ENCODE peak calls at places on chromosome 17, in four cellular contexts. V is DND-41, A is cardiac muscle cell, Q is thoracic aorta. E is an unnamed sample.

GRCh38 chr17:27824745-27825144 is 24.4 kb upstream of the NOS2 start:
- DNase-seq in V (no peak), Q (no peak), A (no peak), E (no peak)

GRCh38 chr17:17820457-17821158 is 16.2 kb downstream of the SREBF1 start:
- DNase-seq in V (no peak), A (no peak), Q (no peak), E (no peak)

GRCh38 chr17:77793146-77793887 is 165.2 kb upstream of the TNRC6C start:
- DNase-seq in V (no peak), A (no peak), Q (no peak), E (no peak)

GRCh38 chr17:79831367-79832210 is 7.7 kb downstream of the CBX4 start:
- DNase-seq in A (peak), Q (no peak), V (no peak), E (peak)

GRCh38 chr17:13786000-13786598 is 184.4 kb upstream of the HS3ST3A1 start:
- DNase-seq in Q (no peak), V (no peak), A (no peak), E (no peak)

GRCh38 chr17:36939059-36939943 is 2.0 kb downstream of the LHX1 start:
- DNase-seq in Q (no peak), V (no peak), A (no peak), E (no peak)

GRCh38 chr17:28643979-28644781 is 778 bp downstream of the BLTP2 start:
- DNase-seq in Q (no peak), V (peak), A (peak), E (no peak)

GRCh38 chr17:8192070-8192815 is 2.3 kb upstream of the BORCS6 start:
- DNase-seq in A (peak), V (peak), Q (peak), E (peak)

GRCh38 chr17:78944026-78944425 is 18.8 kb upstream of the TIMP2 start:
- DNase-seq in A (no peak), Q (no peak), V (no peak), E (no peak)

GRCh38 chr17:60128171-60128859 is 21.5 kb upstream of the CA4 start:
- DNase-seq in V (no peak), A (no peak), Q (no peak), E (no peak)

GRCh38 chr17:42543190-42544079 is 7.4 kb downstream of the NAGLU start:
- DNase-seq in A (no peak), V (no peak), Q (no peak), E (no peak)

GRCh38 chr17:330993-331701 is 21.5 kb downstream of the RPH3AL start:
- DNase-seq in A (no peak), Q (no peak), V (peak), E (peak)

GRCh38 chr17:81073967-81074366 is 39.0 kb downstream of the BAIAP2 start:
- DNase-seq in Q (no peak), A (no peak), V (no peak), E (no peak)

GRCh38 chr17:30351730-30352129 is 17.9 kb upstream of the TMIGD1 start:
- DNase-seq in Q (no peak), V (no peak), A (no peak), E (no peak)

GRCh38 chr17:70104688-70105087 is 29.7 kb downstream of the KCNJ16 start:
- DNase-seq in Q (no peak), V (no peak), A (no peak), E (no peak)

GRCh38 chr17:67478266-67479118 is 101.4 kb downstream of the PITPNC1 start:
- DNase-seq in Q (no peak), A (no peak), V (no peak), E (no peak)

GRCh38 chr17:40068584-40068916 is 5.8 kb downstream of the THRA start:
- DNase-seq in A (no peak), V (no peak), Q (no peak), E (no peak)

GRCh38 chr17:40070644-40070894 is 7.8 kb downstream of the THRA start:
- DNase-seq in A (no peak), Q (no peak), V (no peak), E (no peak)

GRCh38 chr17:40070895-40071719 is 8.3 kb downstream of the THRA start:
- DNase-seq in A (no peak), V (no peak), Q (no peak), E (peak)

GRCh38 chr17:40068917-40069750 is 6.4 kb downstream of the THRA start:
- DNase-seq in V (peak), Q (peak), A (peak), E (peak)

GRCh38 chr17:40069751-40070643 is 7.2 kb downstream of the THRA start:
- DNase-seq in V (peak), Q (no peak), A (no peak), E (no peak)
- TF ChIP-seq CTCF in V (peak), Q (no peak), A (peak), E (no peak)

GRCh38 chr17:9239260-9239820 is 218.0 kb downstream of the NTN1 start:
- DNase-seq in Q (no peak), A (no peak), V (no peak), E (no peak)
- H3K4me3 ChIP-seq in Q (peak), A (peak), V (no peak), E (peak)

GRCh38 chr17:65561394-65562205 is at the start of gene AXIN2:
- DNase-seq in Q (peak), V (peak), A (peak), E (peak)
- TF ChIP-seq CTCF in Q (peak), V (peak), A (peak), E (peak)

GRCh38 chr17:57984226-57984890 is 3.7 kb downstream of the VEZF1 start:
- DNase-seq in Q (no peak), A (no peak), V (no peak), E (no peak)

GRCh38 chr17:57986841-57987581 is 1.0 kb downstream of the VEZF1 start:
- DNase-seq in A (peak), V (peak), Q (no peak), E (peak)

GRCh38 chr17:57983446-57983845 is 4.6 kb downstream of the VEZF1 start:
- DNase-seq in V (no peak), A (no peak), Q (no peak), E (no peak)

GRCh38 chr17:57985675-57985974 is 2.4 kb downstream of the VEZF1 start:
- DNase-seq in Q (no peak), A (no peak), V (no peak), E (no peak)

DNA sequence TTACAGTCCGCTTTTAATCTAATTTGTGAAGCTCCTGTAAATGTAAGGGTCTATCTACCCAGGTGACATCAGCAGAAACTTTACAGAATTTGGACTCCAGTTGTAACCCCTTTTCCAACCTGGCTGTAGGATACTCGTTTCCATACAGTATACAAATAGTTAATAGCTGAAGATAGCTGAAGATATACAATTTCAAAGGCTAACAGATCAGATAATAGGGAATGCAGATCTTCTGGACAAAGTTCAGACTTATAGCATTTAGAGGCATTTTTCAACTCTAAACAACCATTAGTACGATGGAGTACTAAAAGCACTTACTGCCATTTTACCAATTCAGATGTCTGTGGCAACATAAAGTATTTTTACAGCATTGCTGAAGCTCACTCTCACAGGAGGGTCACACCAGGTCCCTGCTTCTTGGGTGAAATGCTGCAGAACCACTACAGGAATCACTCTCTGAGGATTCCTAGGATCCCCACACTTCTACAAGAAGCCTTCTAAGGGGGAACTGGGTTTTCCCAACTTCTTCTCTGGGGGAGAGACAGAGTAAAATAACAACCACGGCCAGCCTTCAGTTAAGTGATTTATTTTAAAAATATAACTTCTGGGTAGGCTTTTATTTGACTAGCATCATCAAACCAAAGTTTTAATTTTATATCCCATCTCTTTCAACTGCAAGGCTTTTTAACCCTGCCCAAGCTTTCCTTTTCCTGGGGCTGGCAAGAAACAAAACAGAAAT is 2.9 kb downstream of the VEZF1 start:
- DNase-seq in V (no peak), A (no peak), Q (no peak), E (no peak)
- H3K4me3 ChIP-seq in V (peak), A (no peak), Q (peak), E (peak)

GRCh38 chr17:1629647-1630310 is 1.1 kb upstream of the SLC43A2 start:
- DNase-seq in A (peak), Q (no peak), V (peak), E (peak)
- TF ChIP-seq CTCF in A (peak), Q (peak), V (peak), E (peak)

GRCh38 chr17:63631062-63631461 is 8.8 kb downstream of the MAP3K3 start:
- DNase-seq in Q (no peak), V (no peak), A (no peak), E (no peak)

GRCh38 chr17:63622571-63623390 is 564 bp downstream of the MAP3K3 start:
- DNase-seq in V (peak), A (peak), Q (peak), E (peak)

GRCh38 chr17:63629627-63630026 is 7.4 kb downstream of the MAP3K3 start:
- DNase-seq in Q (no peak), V (no peak), A (no peak), E (no peak)

GRCh38 chr17:63623786-63624185 is 1.6 kb downstream of the MAP3K3 start:
- DNase-seq in A (no peak), V (no peak), Q (no peak), E (no peak)

DNA sequence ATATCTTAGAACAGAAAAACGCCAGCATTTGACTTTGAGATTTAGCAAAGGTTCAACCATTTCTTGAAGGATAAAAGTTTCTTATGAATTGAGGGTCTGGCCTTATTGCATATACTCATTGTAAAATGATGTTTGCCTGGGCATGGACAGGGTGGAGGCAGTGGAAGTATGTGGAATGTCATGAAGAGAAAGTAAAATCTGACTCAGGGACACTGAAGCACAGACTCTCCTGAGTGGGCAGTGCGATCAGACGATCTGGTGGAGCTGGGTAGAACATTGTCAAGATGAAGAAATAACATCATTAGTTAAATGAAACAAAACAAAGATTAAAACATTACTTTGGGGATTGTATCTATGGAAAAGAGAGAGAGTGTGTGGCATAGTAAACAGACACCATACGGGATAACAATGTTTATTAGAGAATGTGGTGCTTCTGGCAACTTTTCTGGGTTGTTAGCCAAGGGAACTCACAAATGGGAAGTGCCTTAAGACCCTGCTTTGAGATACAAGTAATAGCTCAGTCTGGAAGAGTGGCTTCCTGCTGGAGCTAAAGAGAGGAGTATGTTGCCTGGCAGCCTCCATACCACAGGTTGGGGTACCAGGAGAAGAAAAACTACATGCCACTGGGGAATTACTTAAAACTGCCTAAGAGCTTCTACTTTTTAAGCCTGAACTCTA is 4.5 kb downstream of the MAP3K3 start:
- DNase-seq in A (no peak), Q (no peak), V (no peak), E (no peak)
- H3K4me3 ChIP-seq in A (no peak), Q (no peak), V (no peak), E (no peak)

GRCh38 chr17:15436399-15437369 is 30.7 kb downstream of the CDRT4 start:
- DNase-seq in Q (no peak), V (peak), A (no peak), E (peak)
- TF ChIP-seq CTCF in Q (no peak), V (peak), A (peak), E (no peak)

GRCh38 chr17:34582901-34583245 is 3.5 kb downstream of the TMEM132E start:
- DNase-seq in V (no peak), Q (no peak), A (no peak), E (no peak)

GRCh38 chr17:34581446-34582184 is 2.2 kb downstream of the TMEM132E start:
- DNase-seq in A (peak), V (no peak), Q (no peak), E (no peak)

GRCh38 chr17:34579979-34580684 is 750 bp downstream of the TMEM132E start:
- DNase-seq in A (peak), V (no peak), Q (no peak), E (no peak)

GRCh38 chr17:34580685-34581445 is 1.5 kb downstream of the TMEM132E start:
- DNase-seq in V (no peak), Q (no peak), A (peak), E (no peak)

GRCh38 chr17:34582185-34582900 is 3.0 kb downstream of the TMEM132E start:
- DNase-seq in A (no peak), V (no peak), Q (no peak), E (no peak)
- H3K4me3 ChIP-seq in A (no peak), V (no peak), Q (no peak), E (no peak)